ENCODE peak calls at places on chromosomes 1 and 21, in nine cellular contexts. P, S, Z, I, B, K, W, C and O are unnamed samples.
A peak's percentile ranks its signal among the peaks of the same experiment; 100 is the strongest.

GRCh38 chr1:155540000-155540874 is 22.4 kb downstream of the ASH1L start:
- ATAC-seq in C (peak; percentile 69), I (no peak), K (no peak), P (no peak), Z (no peak), S (no peak), B (no peak), W (no peak), O (no peak)

GRCh38 chr1:156420209-156421061 is 51.4 kb downstream of the RHBG start:
- ATAC-seq in B (no peak), I (peak; percentile 79), K (no peak), P (no peak), W (no peak), C (peak; percentile 22), Z (no peak), S (no peak), O (no peak)

GRCh38 chr1:50976111-50976889 is 6.3 kb downstream of the CDKN2C start:
- ATAC-seq in W (peak; percentile 10), Z (no peak), I (no peak), K (no peak), C (peak; percentile 25), S (no peak), B (no peak), P (peak; percentile 10), O (no peak)

GRCh38 chr1:173009597-173009996 is 41.1 kb downstream of the TNFSF18 start:
- ATAC-seq in W (no peak), S (no peak), C (no peak), P (peak; percentile 81), K (no peak), Z (no peak), I (no peak), B (no peak), O (peak; percentile 80)

GRCh38 chr1:92399076-92399475 is 87.6 kb downstream of the GFI1 start:
- ATAC-seq in B (no peak), P (no peak), W (no peak), I (no peak), K (no peak), C (no peak), S (no peak), Z (no peak), O (no peak)

GRCh38 chr1:145892486-145893087 is 6.9 kb upstream of the ANKRD35 start:
- ATAC-seq in C (peak; percentile 52), W (peak; percentile 40), S (no peak), K (no peak), P (peak; percentile 34), I (no peak), Z (peak; percentile 15), B (no peak), O (no peak)

GRCh38 chr1:43711524-43712386 is 4.4 kb downstream of the ST3GAL3 start:
- ATAC-seq in I (no peak), Z (peak; percentile 37), C (no peak), W (no peak), K (no peak), B (no peak), P (no peak), S (no peak), O (no peak)

GRCh38 chr21:26409735-26410134 is 163.4 kb downstream of the CYYR1 start:
- ATAC-seq in S (no peak), W (no peak), Z (no peak), I (no peak), B (no peak), P (no peak), C (no peak), K (no peak), O (no peak)

GRCh38 chr1:156766288-156767100 is 841 bp upstream of the PRCC start:
- ATAC-seq in P (peak; percentile 5), B (peak; percentile 8), S (peak; percentile 30), K (peak; percentile 6), I (no peak), W (peak; percentile 11), Z (peak; percentile 5), C (peak; percentile 15), O (peak; percentile 13)

GRCh38 chr1:11013160-11013531 is 692 bp downstream of the TARDBP start:
- ATAC-seq in S (no peak), B (peak; percentile 2), Z (peak; percentile 1), I (no peak), C (peak; percentile 37), K (no peak), W (peak; percentile 27), P (no peak), O (no peak)

GRCh38 chr1:198297281-198297680 is 140.5 kb downstream of the NEK7 start:
- ATAC-seq in B (no peak), I (no peak), Z (no peak), S (peak; percentile 41), W (no peak), C (no peak), K (no peak), P (no peak), O (no peak)

GRCh38 chr1:206668351-206668750 is 16.4 kb upstream of the MAPKAPK2 start:
- ATAC-seq in S (no peak), B (no peak), I (no peak), Z (no peak), K (no peak), W (no peak), P (no peak), C (no peak), O (no peak)

GRCh38 chr1:206668874-206669410 is 15.8 kb upstream of the MAPKAPK2 start:
- ATAC-seq in K (no peak), C (no peak), P (no peak), I (no peak), B (no peak), Z (no peak), S (no peak), W (no peak), O (no peak)

GRCh38 chr1:206664740-206665139 is 20.0 kb upstream of the MAPKAPK2 start:
- ATAC-seq in Z (no peak), W (peak; percentile 31), S (peak; percentile 65), C (no peak), P (peak; percentile 64), B (peak; percentile 49), I (no peak), K (no peak), O (no peak)

GRCh38 chr1:206663832-206664652 is 20.7 kb upstream of the MAPKAPK2 start:
- ATAC-seq in Z (peak; percentile 93), P (peak; percentile 76), C (peak; percentile 83), B (peak; percentile 79), K (peak; percentile 49), I (peak; percentile 94), S (peak; percentile 80), W (peak; percentile 86), O (peak; percentile 50)

DNA sequence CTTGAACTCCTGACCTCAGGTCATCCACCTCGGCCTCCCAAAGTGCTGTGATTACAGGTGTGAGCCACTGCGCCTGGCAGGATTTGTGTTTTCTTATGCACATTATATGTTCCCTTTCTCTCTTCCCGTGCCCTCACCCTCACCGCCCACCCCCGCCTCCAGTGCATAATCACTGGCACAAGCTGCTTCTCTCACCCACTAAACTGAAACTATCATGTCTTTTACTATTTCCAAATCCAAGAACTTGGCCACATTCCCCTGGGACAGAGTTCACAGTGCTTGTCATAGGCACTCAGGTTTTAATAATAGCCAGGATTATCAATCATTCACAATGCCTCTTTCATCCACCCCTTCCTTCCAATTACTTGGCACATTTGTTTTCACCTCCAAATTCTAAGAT is 17.8 kb upstream of the MAPKAPK2 start:
- ATAC-seq in W (no peak), B (no peak), Z (no peak), S (no peak), K (peak; percentile 22), C (no peak), P (peak; percentile 22), I (no peak), O (no peak)
- H3K4me1 ChIP-seq in W (no peaks in the 10 kb centered on the region), B (peaks cover 31% of the 10 kb centered on the region), Z (no peaks in the 10 kb centered on the region), S (peaks cover 34% of the 10 kb centered on the region), K (peaks cover 13% of the 10 kb centered on the region), C (peaks cover 12% of the 10 kb centered on the region), P (peaks cover 11% of the 10 kb centered on the region), I (peaks cover 5% of the 10 kb centered on the region), O (peaks cover 25% of the 10 kb centered on the region)

DNA sequence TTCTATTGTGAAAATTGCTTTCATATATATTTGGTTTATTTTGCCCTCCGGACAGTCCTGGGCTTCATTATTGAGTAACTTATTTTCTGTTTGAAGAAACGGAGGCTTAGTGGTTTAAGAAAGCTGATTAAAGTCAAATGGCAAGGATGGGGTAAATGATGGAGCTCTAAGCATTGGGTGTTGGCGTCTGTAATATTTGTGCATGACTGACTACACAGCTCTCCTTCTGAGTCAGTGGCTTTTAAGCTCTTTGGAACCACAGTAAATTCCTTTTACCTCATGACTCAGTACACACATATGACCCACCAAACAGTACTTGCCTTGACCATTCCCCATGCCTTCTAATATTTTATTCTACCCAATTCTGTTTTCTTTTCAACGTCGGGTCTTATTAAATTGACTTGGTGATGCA is 21.0 kb downstream of the B3GALT5 start:
- ATAC-seq in C (no peak), B (no peak), Z (peak; percentile 97), W (peak; percentile 66), I (no peak), K (no peak), P (no peak), S (no peak), O (no peak)
- H3K4me1 ChIP-seq in C (no peaks in the 10 kb centered on the region), B (no peaks in the 10 kb centered on the region), Z (peaks cover 11% of the 10 kb centered on the region), W (no peaks in the 10 kb centered on the region), I (no peaks in the 10 kb centered on the region), K (peaks cover 30% of the 10 kb centered on the region), P (no peaks in the 10 kb centered on the region), S (no peaks in the 10 kb centered on the region), O (no peaks in the 10 kb centered on the region)

DNA sequence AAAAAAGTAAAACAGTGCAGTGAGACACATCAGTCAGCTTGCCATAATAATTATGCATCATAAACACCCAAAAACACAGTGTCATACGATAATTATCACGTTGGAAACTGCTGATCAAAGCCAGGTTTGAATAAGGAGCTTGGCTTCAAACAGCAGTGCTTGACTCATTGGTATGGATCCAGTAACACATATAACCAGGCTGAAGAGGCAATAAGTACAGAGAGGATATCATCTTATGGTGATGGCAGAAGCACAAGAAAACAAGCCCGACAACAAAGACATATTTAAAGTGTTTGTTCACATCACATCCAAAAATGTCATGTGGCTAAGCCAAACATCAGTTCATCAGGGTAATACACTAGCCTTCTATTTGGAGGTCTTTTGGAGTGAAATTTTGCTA is 389.7 kb downstream of the NCAM2 start:
- ATAC-seq in I (no peak), K (no peak), P (no peak), B (no peak), W (no peak), S (no peak), C (no peak), Z (no peak), O (no peak)
- H3K4me1 ChIP-seq in I (no peaks in the 10 kb centered on the region), K (no peaks in the 10 kb centered on the region), P (no peaks in the 10 kb centered on the region), B (no peaks in the 10 kb centered on the region), W (no peaks in the 10 kb centered on the region), S (no peaks in the 10 kb centered on the region), C (no peaks in the 10 kb centered on the region), Z (no peaks in the 10 kb centered on the region), O (no peaks in the 10 kb centered on the region)

GRCh38 chr1:82154231-82154630 is 353.5 kb downstream of the ADGRL2 start:
- ATAC-seq in B (no peak), C (no peak), S (no peak), K (no peak), Z (no peak), P (no peak), W (no peak), I (no peak), O (no peak)

GRCh38 chr1:82152356-82153281 is 351.9 kb downstream of the ADGRL2 start:
- ATAC-seq in S (no peak), I (no peak), Z (no peak), C (no peak), P (no peak), B (no peak), K (no peak), W (no peak), O (no peak)

GRCh38 chr1:82153282-82153630 is 352.5 kb downstream of the ADGRL2 start:
- ATAC-seq in B (no peak), W (no peak), S (no peak), Z (no peak), P (no peak), I (no peak), K (no peak), C (no peak), O (no peak)
- H3K4me1 ChIP-seq in B (no peaks in the 10 kb centered on the region), W (no peaks in the 10 kb centered on the region), S (no peaks in the 10 kb centered on the region), Z (no peaks in the 10 kb centered on the region), P (peaks cover 1% of the 10 kb centered on the region), I (no peaks in the 10 kb centered on the region), K (peaks cover 7% of the 10 kb centered on the region), C (no peaks in the 10 kb centered on the region), O (no peaks in the 10 kb centered on the region)

GRCh38 chr1:55197106-55197505 is 18.1 kb downstream of the USP24 start:
- ATAC-seq in B (no peak), P (no peak), S (no peak), C (no peak), Z (no peak), K (no peak), W (no peak), I (no peak), O (no peak)
- H3K4me1 ChIP-seq in B (peaks cover 55% of the 10 kb centered on the region), P (peaks cover 17% of the 10 kb centered on the region), S (peaks cover 49% of the 10 kb centered on the region), C (peaks cover 9% of the 10 kb centered on the region), Z (peaks cover 7% of the 10 kb centered on the region), K (peaks cover 22% of the 10 kb centered on the region), W (peaks cover 50% of the 10 kb centered on the region), I (peaks cover 48% of the 10 kb centered on the region), O (peaks cover 2% of the 10 kb centered on the region)